ENCODE peak calls at places on chromosome 13, in five cellular contexts. Q is K562, K is GM12878, E is H1, H is HepG2. X is an unnamed sample.

GRCh38 chr13:92097337-92097903 is 699.0 kb downstream of the GPC5 start:
- DNase-seq in E (no peak), K (no peak), Q (no peak), H (no peak), X (no peak)

GRCh38 chr13:21435710-21436151 is 23.4 kb downstream of the ZDHHC20 start:
- DNase-seq in H (peak), E (no peak), Q (peak), K (peak), X (no peak)

GRCh38 chr13:63305641-63306133 is 1890.0 kb upstream of the PCDH20 start:
- DNase-seq in E (no peak), Q (no peak), K (no peak), H (no peak), X (no peak)

GRCh38 chr13:42388326-42388725 is 116.4 kb downstream of the AKAP11 start:
- DNase-seq in Q (no peak), K (no peak), H (no peak), E (no peak), X (no peak)

GRCh38 chr13:103156346-103156998 is 90.3 kb upstream of the SLC10A2 start:
- DNase-seq in H (no peak), E (no peak), Q (no peak), K (no peak), X (no peak)

GRCh38 chr13:70353096-70353495 is 244.8 kb upstream of the KLHL1 start:
- DNase-seq in H (no peak), E (no peak), Q (no peak), K (no peak), X (no peak)

GRCh38 chr13:99468971-99469545 is 32.2 kb upstream of the TM9SF2 start:
- DNase-seq in E (no peak), K (no peak), H (no peak), Q (no peak), X (no peak)

GRCh38 chr13:112684041-112684440 is 5.8 kb upstream of the ATP11A start:
- DNase-seq in E (peak), Q (no peak), K (no peak), H (no peak), X (no peak)

GRCh38 chr13:72384879-72385278 is 342.6 kb downstream of the MZT1 start:
- DNase-seq in E (no peak), Q (no peak), H (peak), K (no peak), X (no peak)

GRCh38 chr13:44271915-44272341 is 101.7 kb upstream of the SERP2 start:
- DNase-seq in K (no peak), Q (no peak), H (no peak), E (no peak), X (peak)

GRCh38 chr13:95858286-95859075 is 181.5 kb downstream of the DNAJC3 start:
- DNase-seq in K (no peak), H (no peak), Q (no peak), E (no peak), X (no peak)

GRCh38 chr13:106573855-106574254 is 5.9 kb upstream of the ARGLU1 start:
- DNase-seq in E (no peak), K (no peak), Q (no peak), H (no peak), X (no peak)

GRCh38 chr13:23678768-23679167 is 108.6 kb downstream of the TNFRSF19 start:
- DNase-seq in Q (no peak), E (no peak), K (no peak), H (peak), X (no peak)

DNA sequence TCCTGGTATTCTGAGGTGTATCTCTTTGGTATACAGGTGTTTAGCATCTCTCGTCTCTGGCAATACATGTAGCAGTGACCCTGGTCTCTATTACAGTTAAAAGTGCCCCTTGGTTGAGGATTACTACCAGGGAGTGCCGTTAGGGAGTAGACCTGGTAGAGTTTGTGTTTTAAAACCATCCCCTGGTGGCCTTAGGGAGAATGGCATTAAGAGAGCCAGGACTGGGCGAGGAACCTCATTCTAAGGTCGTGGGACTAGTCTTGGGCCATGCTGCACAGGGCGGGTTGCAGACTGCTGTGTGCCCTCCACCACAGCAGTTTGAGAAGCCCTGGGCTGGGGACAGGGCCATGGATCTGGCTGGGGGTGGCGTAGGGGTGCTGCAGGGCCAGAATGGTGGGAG is 35.0 kb downstream of the B3GLCT start:
- DNase-seq in K (no peak), E (no peak), H (peak), Q (no peak), X (no peak)
- TF ChIP-seq USF2 in K (no peak), E (no peak), H (no peak), Q (no peak), X (no peak)

GRCh38 chr13:108705031-108705430 is 75.6 kb downstream of the MYO16 start:
- DNase-seq in E (no peak), K (no peak), H (peak), Q (no peak), X (no peak)
- TF ChIP-seq YY1 in E (no peak), K (no peak), H (no peak), Q (no peak), X (no peak)

GRCh38 chr13:36105726-36106125 is 25.5 kb downstream of the DCLK1 start:
- DNase-seq in H (no peak), K (no peak), Q (no peak), E (no peak), X (no peak)

GRCh38 chr13:36102721-36103120 is 28.5 kb downstream of the DCLK1 start:
- DNase-seq in Q (no peak), K (no peak), H (no peak), E (no peak), X (no peak)

DNA sequence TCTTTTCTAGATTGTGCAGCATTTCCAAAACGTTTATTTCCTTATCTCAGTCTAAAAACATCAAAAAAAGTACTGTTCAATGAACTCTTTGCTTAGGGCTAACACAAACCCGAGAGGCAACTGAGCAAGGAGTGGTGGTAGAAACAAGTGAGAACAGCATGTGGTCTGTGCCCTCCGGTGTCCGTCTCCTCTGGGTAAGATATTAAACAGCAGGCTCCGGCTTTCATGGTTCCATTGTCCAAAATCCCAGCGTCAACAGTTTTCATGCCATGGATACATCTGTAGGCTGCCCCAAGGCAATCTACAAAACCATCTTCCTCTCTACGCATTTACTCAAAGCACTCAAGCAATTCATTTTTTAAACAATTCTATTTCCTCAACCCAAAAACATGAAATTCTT is 22.8 kb downstream of the DCLK1 start:
- DNase-seq in E (no peak), H (no peak), Q (no peak), K (no peak), X (no peak)
- TF ChIP-seq USF2 in E (no peak), H (no peak), Q (no peak), K (no peak), X (no peak)

GRCh38 chr13:51953347-51953746 is 57.9 kb downstream of the ATP7B start:
- DNase-seq in Q (no peak), K (no peak), H (no peak), E (no peak), X (no peak)

GRCh38 chr13:51955281-51955771 is 55.9 kb downstream of the ATP7B start:
- DNase-seq in E (no peak), H (no peak), Q (peak), K (no peak), X (no peak)

GRCh38 chr13:51946163-51946669 is 65.0 kb downstream of the ATP7B start:
- DNase-seq in K (no peak), Q (no peak), H (no peak), E (no peak), X (no peak)

GRCh38 chr13:51955841-51956603 is 55.2 kb downstream of the ATP7B start:
- DNase-seq in K (no peak), E (no peak), H (no peak), Q (peak), X (no peak)

DNA sequence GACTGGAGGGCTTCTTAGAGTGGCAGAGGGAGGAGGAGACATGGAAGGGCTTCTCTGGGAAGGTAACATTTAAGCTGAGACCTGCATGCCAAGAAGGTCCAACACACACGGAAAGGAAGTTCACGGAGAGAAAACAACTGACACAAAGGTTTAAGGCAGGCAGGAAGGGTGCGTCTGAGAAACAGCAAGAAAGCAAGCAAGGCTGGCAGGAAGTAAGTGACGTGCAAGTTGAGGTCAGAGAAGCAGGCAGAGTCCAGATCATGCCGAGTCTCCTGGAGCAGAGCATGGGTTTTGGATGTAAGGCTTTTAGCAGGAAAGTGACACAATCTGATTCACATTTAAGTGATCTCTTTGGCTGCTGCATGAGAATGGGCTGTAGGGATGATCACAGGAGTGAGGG is 60.5 kb downstream of the ATP7B start:
- DNase-seq in E (no peak), Q (no peak), H (no peak), K (no peak), X (no peak)
- TF ChIP-seq YY1 in E (no peak), Q (no peak), H (no peak), K (no peak), X (no peak)

GRCh38 chr13:66951426-66951825 is 278.7 kb downstream of the PCDH9 start:
- DNase-seq in E (no peak), H (no peak), Q (no peak), K (no peak), X (no peak)
- TF ChIP-seq USF2 in E (no peak), H (no peak), Q (no peak), K (no peak), X (no peak)

X was measured in SK-N-SH.